ENCODE peak calls at places on chromosomes 1 and 21, in seven cellular contexts. A is H9, N is mesendoderm, Z is H1, J is IMR-90, H is mesenchymal stem cell, L is trophoblast cell. C is an unnamed sample.
A peak's percentile ranks its signal among the peaks of the same experiment; 100 is the strongest.

GRCh38 chr1:66227966-66228365 is 306.0 kb upstream of the SGIP1 start:
- DNase-seq in N (no peak), H (no peak), Z (no peak), L (no peak), A (no peak), J (no peak), C (no peak)

GRCh38 chr21:44734026-44734745 is 22.8 kb upstream of the TSPEAR start:
- DNase-seq in L (no peak), Z (peak; percentile 33), A (peak; percentile 20), J (no peak), H (no peak), N (no peak), C (no peak)

GRCh38 chr1:26165126-26165892 is 3.5 kb downstream of the C1orf232 start:
- DNase-seq in N (peak; percentile 88), J (peak; percentile 23), A (no peak), H (peak; percentile 49), Z (no peak), L (no peak), C (no peak)

GRCh38 chr1:221071761-221072160 is 192.5 kb downstream of the HLX start:
- DNase-seq in N (no peak), Z (no peak), H (no peak), L (no peak), A (no peak), J (no peak), C (no peak)

GRCh38 chr21:46509760-46510159 is 51.1 kb downstream of the DIP2A start:
- DNase-seq in J (peak; percentile 81), N (no peak), H (peak; percentile 14), Z (no peak), A (no peak), L (no peak), C (no peak)

GRCh38 chr1:160070243-160071163 is 543 bp upstream of the KCNJ10 start:
- DNase-seq in Z (peak; percentile 92), H (peak; percentile 75), L (peak; percentile 62), N (peak; percentile 91), A (peak; percentile 95), J (peak; percentile 27), C (peak; percentile 75)

GRCh38 chr1:226627050-226627755 is 78.6 kb downstream of the STUM start:
- DNase-seq in Z (no peak), A (no peak), N (no peak), H (no peak), J (no peak), L (no peak), C (no peak)

GRCh38 chr1:155086182-155086741 is 7.6 kb downstream of the EFNA3 start:
- DNase-seq in N (peak; percentile 75), J (no peak), H (peak; percentile 57), Z (peak; percentile 98), L (peak; percentile 65), A (peak; percentile 87), C (peak; percentile 76)

GRCh38 chr1:117820694-117821381 is 108.6 kb downstream of the GDAP2 start:
- DNase-seq in Z (no peak), H (peak; percentile 74), J (peak; percentile 50), A (no peak), N (no peak), L (no peak), C (no peak)

GRCh38 chr1:117821382-117821755 is 108.1 kb downstream of the GDAP2 start:
- DNase-seq in L (no peak), Z (no peak), J (peak; percentile 59), A (no peak), H (no peak), N (no peak), C (no peak)

GRCh38 chr1:117820096-117820495 is 109.3 kb downstream of the GDAP2 start:
- DNase-seq in L (no peak), Z (no peak), J (no peak), N (no peak), A (no peak), H (no peak), C (no peak)

GRCh38 chr1:117819301-117819700 is 110.1 kb downstream of the GDAP2 start:
- DNase-seq in N (no peak), L (no peak), J (no peak), A (no peak), Z (no peak), H (no peak), C (no peak)

DNA sequence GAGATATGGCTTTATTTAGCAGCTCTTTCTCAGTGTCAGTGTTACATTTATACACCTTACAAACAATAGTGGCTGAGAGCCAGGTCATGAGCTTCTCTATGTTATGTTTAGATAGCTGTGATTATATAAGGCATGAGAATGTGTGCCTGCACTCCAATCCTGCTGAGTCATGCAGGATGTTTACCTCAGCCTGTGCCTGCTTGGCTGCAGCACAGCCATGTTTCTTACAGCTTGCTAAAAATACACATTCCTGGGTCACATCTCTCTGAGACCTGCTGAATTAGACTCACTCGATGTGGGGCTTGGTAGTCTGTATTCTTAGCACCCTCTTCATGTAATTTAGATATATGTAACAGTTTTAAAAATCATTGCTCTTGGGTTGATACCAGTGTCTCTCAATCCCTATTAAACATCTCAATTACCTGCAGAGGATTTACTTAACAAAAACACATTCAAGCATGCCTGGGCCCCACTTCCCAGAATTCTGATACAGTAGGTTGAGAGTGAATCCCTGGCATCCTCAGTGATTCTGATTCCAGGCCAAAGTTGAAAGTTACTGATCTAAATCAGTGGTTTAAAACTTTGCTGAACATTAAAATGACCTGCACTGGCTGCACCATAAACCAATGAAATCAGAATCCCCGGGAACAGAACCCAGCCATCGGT is 107.5 kb downstream of the GDAP2 start:
- DNase-seq in J (peak; percentile 99), A (no peak), L (peak; percentile 27), Z (no peak), N (peak; percentile 57), H (peak; percentile 94), C (no peak)
- H2AK5ac ChIP-seq in J (peak overlapping the region; percentile 99), A (no peak overlapping the region), L (no peak overlapping the region), Z (no peak overlapping the region), N (no peak overlapping the region), H (no peak overlapping the region), C (no peak overlapping the region)

GRCh38 chr1:171381866-171382210 is 67.9 kb downstream of the FMO4 start:
- DNase-seq in Z (no peak), H (no peak), A (no peak), N (no peak), L (no peak), J (no peak), C (no peak)

DNA sequence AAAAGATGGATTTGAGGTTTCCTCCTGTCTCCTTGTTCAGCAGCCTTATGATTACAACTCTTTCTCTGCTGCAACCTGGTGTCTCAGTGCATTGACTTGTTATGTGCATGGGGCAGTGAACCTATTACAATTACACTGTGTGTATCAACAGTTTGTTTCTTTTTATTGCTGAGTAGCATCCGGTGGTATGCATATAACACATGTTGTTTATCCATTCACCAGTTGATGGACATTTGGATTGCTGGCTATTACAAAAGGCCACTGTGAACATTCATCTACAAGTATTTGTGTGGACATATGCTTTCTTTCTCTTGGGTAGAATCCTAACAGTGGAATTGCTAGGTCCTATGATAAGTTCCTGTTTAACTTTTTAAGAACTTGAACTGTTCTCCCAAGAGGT is 65.9 kb downstream of the FMO4 start:
- DNase-seq in L (no peak), H (peak; percentile 41), Z (no peak), J (no peak), A (no peak), N (no peak), C (no peak)
- H3K18ac ChIP-seq in L (no peak overlapping the region), H (no peak overlapping the region), Z (no peak overlapping the region), J (no peak overlapping the region), A (no peak overlapping the region), N (no peak overlapping the region), C (no peak overlapping the region)

GRCh38 chr1:212491454-212491853 is 58.7 kb downstream of the NENF start:
- DNase-seq in H (no peak), A (no peak), J (no peak), Z (no peak), L (no peak), N (no peak), C (no peak)

GRCh38 chr1:212488436-212489283 is 55.9 kb downstream of the NENF start:
- DNase-seq in Z (no peak), J (peak; percentile 97), L (peak; percentile 98), N (peak; percentile 70), A (no peak), H (peak; percentile 97), C (no peak)

GRCh38 chr1:212487774-212488435 is 55.2 kb downstream of the NENF start:
- DNase-seq in A (no peak), J (no peak), H (no peak), N (no peak), Z (no peak), L (no peak), C (no peak)

GRCh38 chr1:212490276-212490675 is 57.6 kb downstream of the NENF start:
- DNase-seq in N (no peak), J (no peak), H (no peak), A (no peak), Z (no peak), L (no peak), C (no peak)

DNA sequence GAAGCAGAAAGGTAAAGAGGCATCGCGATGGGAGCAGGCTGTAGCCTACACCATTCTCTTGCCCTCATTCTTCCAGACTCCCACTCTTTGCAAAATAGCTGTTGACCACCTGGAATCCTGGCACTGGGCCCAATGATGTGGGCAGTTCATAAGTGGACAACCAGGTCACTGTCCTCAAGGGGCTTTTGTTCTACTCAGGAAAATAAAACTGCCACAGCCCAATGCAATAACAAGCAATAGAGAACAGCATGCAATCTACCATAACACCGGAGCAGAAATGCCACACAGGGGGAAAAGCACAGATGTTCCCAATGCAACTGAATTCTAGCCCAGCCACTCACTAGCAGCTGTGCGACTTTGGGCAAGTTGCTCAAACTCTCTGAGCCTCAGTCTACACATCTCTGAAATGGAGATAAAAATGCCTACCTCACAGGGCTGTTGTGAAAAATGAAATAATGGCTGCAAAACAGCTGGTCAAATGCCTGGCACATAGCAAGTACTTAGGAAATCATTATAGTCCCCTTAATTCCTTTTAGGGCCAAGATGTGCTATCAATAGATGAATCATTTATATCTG is 56.7 kb downstream of the NENF start:
- DNase-seq in L (no peak), Z (no peak), A (no peak), J (no peak), H (no peak), N (no peak), C (no peak)
- H2AK5ac ChIP-seq in L (peak overlapping the region; percentile 5), Z (no peak overlapping the region), A (no peak overlapping the region), J (no peak overlapping the region), H (no peak overlapping the region), N (no peak overlapping the region), C (no peak overlapping the region)

DNA sequence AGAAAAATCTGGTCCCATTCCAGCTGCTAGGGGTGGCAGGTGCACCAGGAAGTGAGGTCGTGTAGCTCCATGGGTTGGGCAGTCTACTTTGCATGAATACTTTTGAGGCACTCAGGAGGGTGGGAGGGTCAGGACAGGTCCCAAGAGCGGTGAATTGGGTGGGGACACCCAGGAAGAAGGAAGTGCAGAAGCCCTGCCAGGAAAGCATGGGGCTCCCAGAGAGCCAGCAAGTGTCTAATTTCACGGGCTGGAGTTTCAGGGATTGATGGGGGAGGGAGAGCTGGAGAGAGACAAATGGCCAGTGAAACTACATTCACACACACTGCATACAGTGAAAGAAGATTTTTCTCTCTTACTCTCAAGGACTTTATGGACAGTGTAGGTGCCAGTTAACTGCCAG is 137.8 kb downstream of the GALNT2 start:
- DNase-seq in A (no peak), L (no peak), H (no peak), Z (no peak), N (no peak), J (no peak), C (no peak)
- H3K18ac ChIP-seq in A (no peak overlapping the region), L (no peak overlapping the region), H (no peak overlapping the region), Z (no peak overlapping the region), N (no peak overlapping the region), J (no peak overlapping the region), C (no peak overlapping the region)

DNA sequence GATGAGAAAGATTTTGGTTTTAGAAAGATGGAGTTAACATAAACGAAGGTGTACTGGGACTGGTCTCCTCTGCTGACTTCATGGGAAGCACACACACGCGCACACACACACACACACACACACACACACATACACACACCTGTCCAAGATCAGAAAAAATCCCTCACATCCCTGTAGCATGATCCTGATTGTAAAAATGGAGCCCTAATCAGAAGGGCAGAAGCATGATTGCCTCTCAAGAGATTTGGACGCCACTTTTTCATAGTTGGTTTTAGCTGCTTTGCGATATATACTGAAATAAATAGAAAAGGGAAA is 56.5 kb upstream of the LGALS8 start:
- DNase-seq in A (no peak), L (no peak), H (no peak), N (no peak), J (no peak), Z (no peak), C (no peak)
- H2AK5ac ChIP-seq in A (no peak overlapping the region), L (no peak overlapping the region), H (no peak overlapping the region), N (no peak overlapping the region), J (no peak overlapping the region), Z (no peak overlapping the region), C (no peak overlapping the region)